ENCODE peak calls at places on chromosomes 4 and X, in eight cellular contexts. F is GM12865; M is brain microvascular endothelial cell; B is stimulated activated CD8-positive, alpha-beta memory T cell treated with anti-CD3 and anti-CD28 coated beads, Interleukin-7, amount 100 ng/mL, for 48 hours; Y is CD8-positive, alpha-beta memory T cell; X is stomach; N is activated effector memory CD4-positive, alpha-beta T cell treated with Interleukin-2 at 50 U/mL for 16 hours; K is iPS DF 6.9. L is an unnamed sample.

GRCh38 chr4:17814140-17814539 is 3.4 kb downstream of the NCAPG start:
- DNase-seq in K (no peak), Y (no peak), F (no peak), B (no peak), N (no peak), M (peak), X (no peak), L (no peak)

GRCh38 chrX:150198776-150199175 is 164.3 kb upstream of the MAMLD1 start:
- DNase-seq in N (no peak), F (no peak), M (no peak), X (no peak), K (no peak), B (no peak), Y (no peak), L (no peak)

GRCh38 chr4:123599920-123600394 is 203.4 kb downstream of the SPRY1 start:
- DNase-seq in X (peak), K (peak), Y (peak), B (peak), N (peak), M (peak), F (peak), L (peak)

GRCh38 chrX:23559975-23560374 is 107.3 kb upstream of the PRDX4 start:
- DNase-seq in N (no peak), M (no peak), X (no peak), K (no peak), Y (no peak), F (no peak), B (no peak), L (no peak)

GRCh38 chr4:21113496-21114213 is 413.4 kb downstream of the PACRGL start:
- DNase-seq in F (no peak), Y (no peak), K (no peak), M (no peak), B (no peak), N (no peak), X (no peak), L (peak)

GRCh38 chrX:56600141-56600540 is 36.7 kb downstream of the UBQLN2 start:
- DNase-seq in F (no peak), Y (no peak), X (no peak), M (peak), B (no peak), N (no peak), K (no peak), L (peak)

GRCh38 chr4:187258651-187259401 is 535.2 kb upstream of the FAT1 start:
- DNase-seq in B (no peak), M (no peak), N (no peak), K (no peak), F (no peak), Y (no peak), X (no peak), L (no peak)

GRCh38 chrX:46236411-46236810 is 308.8 kb downstream of the ZNF674 start:
- DNase-seq in N (no peak), M (no peak), Y (no peak), F (no peak), B (no peak), K (no peak), X (no peak), L (no peak)

GRCh38 chr4:25937801-25938200 is 23.8 kb downstream of the SMIM20 start:
- DNase-seq in Y (no peak), F (peak), X (no peak), M (no peak), B (no peak), K (no peak), N (no peak), L (peak)

GRCh38 chrX:42149786-42150185 is 226.4 kb upstream of the CASK start:
- DNase-seq in K (no peak), F (no peak), Y (no peak), M (no peak), N (no peak), B (no peak), X (no peak), L (peak)

GRCh38 chr4:89837385-89837995 is 529 bp upstream of the SNCA start:
- DNase-seq in K (peak), F (no peak), M (peak), N (no peak), Y (no peak), B (no peak), X (no peak), L (peak)

GRCh38 chr4:48093949-48094550 is 40.0 kb downstream of the TXK start:
- DNase-seq in B (peak), K (no peak), M (peak), F (no peak), Y (no peak), X (no peak), N (no peak), L (peak)

GRCh38 chr4:47213971-47214370 is 182.6 kb downstream of the GABRB1 start:
- DNase-seq in K (no peak), M (peak), B (no peak), F (no peak), Y (no peak), X (no peak), N (no peak), L (peak)

GRCh38 chr4:185470503-185471195 is 884 bp downstream of the CCDC110 start:
- DNase-seq in X (peak), B (peak), F (no peak), M (peak), N (peak), K (no peak), Y (peak), L (peak)

GRCh38 chr4:73721901-73722300 is 18.5 kb upstream of the CXCL8 start:
- DNase-seq in K (no peak), F (no peak), M (peak), N (no peak), Y (no peak), B (no peak), X (no peak), L (no peak)

GRCh38 chr4:38612996-38613395 is 51.0 kb upstream of the KLF3 start:
- DNase-seq in M (no peak), X (no peak), B (no peak), Y (no peak), K (no peak), F (no peak), N (no peak), L (no peak)

GRCh38 chrX:17627026-17627425 is 110.3 kb upstream of the SCML1 start:
- DNase-seq in F (no peak), Y (no peak), M (no peak), K (no peak), X (no peak), B (no peak), N (no peak), L (no peak)

GRCh38 chrX:68757331-68757730 is 71.5 kb upstream of the EFNB1 start:
- DNase-seq in X (no peak), M (no peak), F (no peak), N (no peak), B (no peak), K (no peak), Y (no peak), L (no peak)

GRCh38 chr4:98166025-98166730 is 22.9 kb upstream of the STPG2 start:
- DNase-seq in B (no peak), X (peak), Y (no peak), K (no peak), F (no peak), M (no peak), N (no peak), L (no peak)

GRCh38 chr4:121256346-121256745 is 92.2 kb upstream of the TNIP3 start:
- DNase-seq in F (peak), M (peak), X (no peak), Y (peak), B (peak), K (no peak), N (peak), L (peak)

GRCh38 chrX:106959897-106960296 is 39.7 kb downstream of the CLDN2 start:
- DNase-seq in X (no peak), M (peak), Y (no peak), N (no peak), K (no peak), F (no peak), B (no peak), L (peak)

GRCh38 chr4:169029947-169030346 is 19.9 kb upstream of the CBR4 start:
- DNase-seq in K (no peak), F (no peak), Y (no peak), N (no peak), X (no peak), B (no peak), M (no peak), L (no peak)

GRCh38 chr4:17398035-17398434 is 113.9 kb downstream of the QDPR start:
- DNase-seq in K (no peak), Y (no peak), X (no peak), N (no peak), B (no peak), F (no peak), M (no peak), L (no peak)

GRCh38 chr4:156949373-156949814 is 22.2 kb downstream of the PDGFC start:
- DNase-seq in F (no peak), X (no peak), B (no peak), Y (no peak), N (no peak), K (no peak), M (peak), L (peak)

GRCh38 chr4:68271851-68272756 is 26.6 kb upstream of the TMPRSS11B start:
- DNase-seq in Y (no peak), N (no peak), F (peak), M (peak), K (no peak), B (no peak), X (no peak), L (peak)

GRCh38 chr4:149553959-149554520 is 261.6 kb downstream of the IQCM start:
- DNase-seq in Y (no peak), N (no peak), M (no peak), F (no peak), X (no peak), B (no peak), K (no peak), L (no peak)

GRCh38 chr4:177012918-177013545 is 220.3 kb upstream of the VEGFC start:
- DNase-seq in N (no peak), F (no peak), M (no peak), Y (no peak), X (no peak), K (no peak), B (no peak), L (no peak)

GRCh38 chrX:129359269-129359668 is 164.0 kb downstream of the SMARCA1 start:
- DNase-seq in N (no peak), K (no peak), B (no peak), X (no peak), Y (no peak), F (no peak), M (peak), L (peak)